ENCODE peak calls at places on chromosome 20, in ten cellular contexts. One of them, this sample, is unnamed.

GRCh38 chr20:50670126-50670862 is 21.0 kb downstream of the RIPOR3 start:
- DNase-seq in epithelial cell of esophagus: peak; percentile 97
- DNase-seq in CD8-positive, alpha-beta T cell: no peak
- DNase-seq in breast epithelium: no peak
- DNase-seq in fibroblast of pulmonary artery: no peak
- DNase-seq in psoas muscle: no peak
- DNase-seq in fibroblast of villous mesenchyme: no peak
- DNase-seq in HFF-Myc: no peak
- DNase-seq in fibroblast of lung: peak; percentile 40
- DNase-seq in cardiac fibroblast: no peak
- DNase-seq in this sample: no peak

GRCh38 chr20:6731951-6732580 is 35.4 kb upstream of the BMP2 start:
- DNase-seq in epithelial cell of esophagus: no peak
- DNase-seq in CD8-positive, alpha-beta T cell: no peak
- DNase-seq in breast epithelium: no peak
- DNase-seq in fibroblast of pulmonary artery: no peak
- DNase-seq in psoas muscle: peak; percentile 84
- DNase-seq in fibroblast of villous mesenchyme: no peak
- DNase-seq in HFF-Myc: no peak
- DNase-seq in fibroblast of lung: no peak
- DNase-seq in cardiac fibroblast: no peak
- DNase-seq in this sample: no peak

GRCh38 chr20:5991623-5992441 is 41.4 kb downstream of the MCM8 start:
- DNase-seq in epithelial cell of esophagus: no peak
- DNase-seq in CD8-positive, alpha-beta T cell: no peak
- DNase-seq in breast epithelium: no peak
- DNase-seq in fibroblast of pulmonary artery: peak; percentile 13
- DNase-seq in psoas muscle: no peak
- DNase-seq in fibroblast of villous mesenchyme: peak; percentile 79
- DNase-seq in HFF-Myc: no peak
- DNase-seq in fibroblast of lung: peak; percentile 61
- DNase-seq in cardiac fibroblast: no peak
- DNase-seq in this sample: peak; percentile 60

GRCh38 chr20:38997622-38998021 is 35.5 kb downstream of the DHX35 start:
- DNase-seq in epithelial cell of esophagus: no peak
- DNase-seq in CD8-positive, alpha-beta T cell: no peak
- DNase-seq in breast epithelium: no peak
- DNase-seq in fibroblast of pulmonary artery: no peak
- DNase-seq in psoas muscle: no peak
- DNase-seq in fibroblast of villous mesenchyme: no peak
- DNase-seq in HFF-Myc: no peak
- DNase-seq in fibroblast of lung: peak; percentile 64
- DNase-seq in cardiac fibroblast: no peak
- DNase-seq in this sample: no peak

GRCh38 chr20:61566691-61567090 is 314.6 kb downstream of the CDH4 start:
- DNase-seq in epithelial cell of esophagus: no peak
- DNase-seq in CD8-positive, alpha-beta T cell: no peak
- DNase-seq in breast epithelium: no peak
- DNase-seq in fibroblast of pulmonary artery: no peak
- DNase-seq in psoas muscle: no peak
- DNase-seq in fibroblast of villous mesenchyme: no peak
- DNase-seq in HFF-Myc: no peak
- DNase-seq in fibroblast of lung: no peak
- DNase-seq in cardiac fibroblast: no peak
- DNase-seq in this sample: no peak

GRCh38 chr20:57664924-57665588 is 44.8 kb downstream of the PMEPA1 start:
- DNase-seq in epithelial cell of esophagus: no peak
- DNase-seq in CD8-positive, alpha-beta T cell: no peak
- DNase-seq in breast epithelium: no peak
- DNase-seq in fibroblast of pulmonary artery: no peak
- DNase-seq in psoas muscle: peak; percentile 34
- DNase-seq in fibroblast of villous mesenchyme: no peak
- DNase-seq in HFF-Myc: no peak
- DNase-seq in fibroblast of lung: no peak
- DNase-seq in cardiac fibroblast: no peak
- DNase-seq in this sample: no peak

GRCh38 chr20:21527908-21528307 is 14.0 kb upstream of the NKX2-2 start:
- DNase-seq in epithelial cell of esophagus: no peak
- DNase-seq in CD8-positive, alpha-beta T cell: no peak
- DNase-seq in breast epithelium: no peak
- DNase-seq in fibroblast of pulmonary artery: no peak
- DNase-seq in psoas muscle: no peak
- DNase-seq in fibroblast of villous mesenchyme: no peak
- DNase-seq in HFF-Myc: no peak
- DNase-seq in fibroblast of lung: no peak
- DNase-seq in cardiac fibroblast: no peak
- DNase-seq in this sample: no peak

GRCh38 chr20:37452236-37452635 is 68.8 kb upstream of the NNAT start:
- DNase-seq in epithelial cell of esophagus: no peak
- DNase-seq in CD8-positive, alpha-beta T cell: no peak
- DNase-seq in breast epithelium: no peak
- DNase-seq in fibroblast of pulmonary artery: no peak
- DNase-seq in psoas muscle: no peak
- DNase-seq in fibroblast of villous mesenchyme: no peak
- DNase-seq in HFF-Myc: no peak
- DNase-seq in fibroblast of lung: no peak
- DNase-seq in cardiac fibroblast: no peak
- DNase-seq in this sample: no peak

GRCh38 chr20:33647603-33648395 is 14.3 kb upstream of the C20orf144 start:
- DNase-seq in epithelial cell of esophagus: no peak
- DNase-seq in CD8-positive, alpha-beta T cell: no peak
- DNase-seq in breast epithelium: no peak
- DNase-seq in fibroblast of pulmonary artery: peak; percentile 43
- DNase-seq in psoas muscle: no peak
- DNase-seq in fibroblast of villous mesenchyme: no peak
- DNase-seq in HFF-Myc: no peak
- DNase-seq in fibroblast of lung: peak; percentile 89
- DNase-seq in cardiac fibroblast: peak; percentile 55
- DNase-seq in this sample: peak; percentile 68

GRCh38 chr20:57977588-57977987 is 250.9 kb downstream of the ANKRD60 start:
- DNase-seq in epithelial cell of esophagus: no peak
- DNase-seq in CD8-positive, alpha-beta T cell: no peak
- DNase-seq in breast epithelium: peak; percentile 78
- DNase-seq in fibroblast of pulmonary artery: no peak
- DNase-seq in psoas muscle: no peak
- DNase-seq in fibroblast of villous mesenchyme: no peak
- DNase-seq in HFF-Myc: no peak
- DNase-seq in fibroblast of lung: no peak
- DNase-seq in cardiac fibroblast: no peak
- DNase-seq in this sample: no peak

DNA sequence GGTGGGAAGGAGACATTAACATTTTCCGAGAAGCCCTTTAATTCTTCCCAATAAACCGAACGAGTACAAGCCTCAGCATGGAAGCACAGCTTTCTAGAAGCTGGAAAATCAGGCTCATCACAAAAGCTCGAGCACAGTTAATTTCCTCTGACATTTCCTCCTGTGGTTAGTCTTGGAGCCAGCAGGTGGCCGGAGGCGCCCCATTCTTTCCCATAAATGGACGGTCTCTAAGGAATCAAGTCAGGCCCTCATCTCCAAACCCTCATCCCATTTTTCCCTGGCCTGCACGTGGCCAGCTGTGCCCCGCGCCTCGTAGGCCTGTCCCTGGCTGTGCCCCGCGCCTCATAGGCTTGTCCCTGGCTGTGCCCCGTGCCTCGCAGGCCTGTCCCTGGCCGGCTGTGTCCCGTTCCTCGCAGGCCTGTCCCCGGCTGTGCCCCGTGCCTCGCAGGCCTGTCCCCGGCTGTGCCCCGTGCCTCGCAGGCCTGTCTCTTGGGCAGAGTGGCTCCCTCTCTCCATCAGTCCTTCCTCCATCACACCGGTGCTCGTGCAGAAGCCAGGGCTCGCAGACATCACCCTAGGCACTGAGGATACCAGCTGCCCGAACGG is 19.7 kb upstream of the NTSR1 start:
- DNase-seq in epithelial cell of esophagus: peak; percentile 39
- DNase-seq in CD8-positive, alpha-beta T cell: no peak
- DNase-seq in breast epithelium: peak; percentile 43
- DNase-seq in fibroblast of pulmonary artery: no peak
- DNase-seq in psoas muscle: no peak
- DNase-seq in fibroblast of villous mesenchyme: no peak
- DNase-seq in HFF-Myc: no peak
- DNase-seq in fibroblast of lung: peak; percentile 21
- DNase-seq in cardiac fibroblast: no peak
- DNase-seq in this sample: no peak
- TF ChIP-seq CTCF in epithelial cell of esophagus: peak; percentile 35
- TF ChIP-seq CTCF in CD8-positive, alpha-beta T cell: no peak
- TF ChIP-seq CTCF in breast epithelium: peak; percentile 9
- TF ChIP-seq CTCF in fibroblast of pulmonary artery: peak; percentile 3
- TF ChIP-seq CTCF in psoas muscle: no peak
- TF ChIP-seq CTCF in fibroblast of villous mesenchyme: no peak
- TF ChIP-seq CTCF in HFF-Myc: peak; percentile 34
- TF ChIP-seq CTCF in fibroblast of lung: no peak
- TF ChIP-seq CTCF in cardiac fibroblast: no peak
- TF ChIP-seq CTCF in this sample: peak; percentile 45

GRCh38 chr20:2264118-2264517 is 31.7 kb upstream of the TGM3 start:
- DNase-seq in epithelial cell of esophagus: no peak
- DNase-seq in CD8-positive, alpha-beta T cell: no peak
- DNase-seq in breast epithelium: no peak
- DNase-seq in fibroblast of pulmonary artery: no peak
- DNase-seq in psoas muscle: no peak
- DNase-seq in fibroblast of villous mesenchyme: no peak
- DNase-seq in HFF-Myc: no peak
- DNase-seq in fibroblast of lung: no peak
- DNase-seq in cardiac fibroblast: no peak
- DNase-seq in this sample: no peak
- H3K4me3 ChIP-seq in epithelial cell of esophagus: no peak overlapping the region
- H3K4me3 ChIP-seq in CD8-positive, alpha-beta T cell: no peak overlapping the region
- H3K4me3 ChIP-seq in breast epithelium: no peak overlapping the region
- H3K4me3 ChIP-seq in fibroblast of pulmonary artery: no peak overlapping the region
- H3K4me3 ChIP-seq in psoas muscle: no peak overlapping the region
- H3K4me3 ChIP-seq in fibroblast of villous mesenchyme: no peak overlapping the region
- H3K4me3 ChIP-seq in HFF-Myc: no peak overlapping the region
- H3K4me3 ChIP-seq in fibroblast of lung: no peak overlapping the region
- H3K4me3 ChIP-seq in cardiac fibroblast: no peak overlapping the region
- H3K4me3 ChIP-seq in this sample: no peak overlapping the region

GRCh38 chr20:42844751-42845150 is 345.0 kb downstream of the PTPRT start:
- DNase-seq in epithelial cell of esophagus: no peak
- DNase-seq in CD8-positive, alpha-beta T cell: no peak
- DNase-seq in breast epithelium: no peak
- DNase-seq in fibroblast of pulmonary artery: no peak
- DNase-seq in psoas muscle: no peak
- DNase-seq in fibroblast of villous mesenchyme: no peak
- DNase-seq in HFF-Myc: no peak
- DNase-seq in fibroblast of lung: no peak
- DNase-seq in cardiac fibroblast: no peak
- DNase-seq in this sample: no peak
- TF ChIP-seq CTCF in epithelial cell of esophagus: no peak
- TF ChIP-seq CTCF in CD8-positive, alpha-beta T cell: no peak
- TF ChIP-seq CTCF in breast epithelium: no peak
- TF ChIP-seq CTCF in fibroblast of pulmonary artery: no peak
- TF ChIP-seq CTCF in psoas muscle: no peak
- TF ChIP-seq CTCF in fibroblast of villous mesenchyme: no peak
- TF ChIP-seq CTCF in HFF-Myc: no peak
- TF ChIP-seq CTCF in fibroblast of lung: no peak
- TF ChIP-seq CTCF in cardiac fibroblast: no peak
- TF ChIP-seq CTCF in this sample: no peak

GRCh38 chr20:44836596-44837120 is 26.3 kb upstream of the RIMS4 start:
- DNase-seq in epithelial cell of esophagus: peak; percentile 6
- DNase-seq in CD8-positive, alpha-beta T cell: no peak
- DNase-seq in breast epithelium: no peak
- DNase-seq in fibroblast of pulmonary artery: no peak
- DNase-seq in psoas muscle: no peak
- DNase-seq in fibroblast of villous mesenchyme: no peak
- DNase-seq in HFF-Myc: no peak
- DNase-seq in fibroblast of lung: no peak
- DNase-seq in cardiac fibroblast: no peak
- DNase-seq in this sample: no peak
- H3K4me3 ChIP-seq in epithelial cell of esophagus: no peak overlapping the region
- H3K4me3 ChIP-seq in CD8-positive, alpha-beta T cell: no peak overlapping the region
- H3K4me3 ChIP-seq in breast epithelium: no peak overlapping the region
- H3K4me3 ChIP-seq in fibroblast of pulmonary artery: no peak overlapping the region
- H3K4me3 ChIP-seq in psoas muscle: no peak overlapping the region
- H3K4me3 ChIP-seq in fibroblast of villous mesenchyme: no peak overlapping the region
- H3K4me3 ChIP-seq in HFF-Myc: no peak overlapping the region
- H3K4me3 ChIP-seq in fibroblast of lung: no peak overlapping the region
- H3K4me3 ChIP-seq in cardiac fibroblast: no peak overlapping the region
- H3K4me3 ChIP-seq in this sample: no peak overlapping the region

GRCh38 chr20:46152824-46153586 is 34.9 kb downstream of the CD40 start:
- DNase-seq in epithelial cell of esophagus: no peak
- DNase-seq in CD8-positive, alpha-beta T cell: no peak
- DNase-seq in breast epithelium: no peak
- DNase-seq in fibroblast of pulmonary artery: no peak
- DNase-seq in psoas muscle: no peak
- DNase-seq in fibroblast of villous mesenchyme: no peak
- DNase-seq in HFF-Myc: no peak
- DNase-seq in fibroblast of lung: no peak
- DNase-seq in cardiac fibroblast: no peak
- DNase-seq in this sample: no peak

GRCh38 chr20:46154796-46155195 is 36.7 kb downstream of the CD40 start:
- DNase-seq in epithelial cell of esophagus: no peak
- DNase-seq in CD8-positive, alpha-beta T cell: no peak
- DNase-seq in breast epithelium: no peak
- DNase-seq in fibroblast of pulmonary artery: no peak
- DNase-seq in psoas muscle: no peak
- DNase-seq in fibroblast of villous mesenchyme: no peak
- DNase-seq in HFF-Myc: no peak
- DNase-seq in fibroblast of lung: no peak
- DNase-seq in cardiac fibroblast: no peak
- DNase-seq in this sample: no peak

GRCh38 chr20:46150982-46151381 is 32.9 kb downstream of the CD40 start:
- DNase-seq in epithelial cell of esophagus: no peak
- DNase-seq in CD8-positive, alpha-beta T cell: no peak
- DNase-seq in breast epithelium: no peak
- DNase-seq in fibroblast of pulmonary artery: no peak
- DNase-seq in psoas muscle: no peak
- DNase-seq in fibroblast of villous mesenchyme: no peak
- DNase-seq in HFF-Myc: no peak
- DNase-seq in fibroblast of lung: no peak
- DNase-seq in cardiac fibroblast: no peak
- DNase-seq in this sample: no peak

GRCh38 chr20:46148313-46149213 is 30.4 kb downstream of the CD40 start:
- DNase-seq in epithelial cell of esophagus: peak; percentile 39
- DNase-seq in CD8-positive, alpha-beta T cell: no peak
- DNase-seq in breast epithelium: no peak
- DNase-seq in fibroblast of pulmonary artery: no peak
- DNase-seq in psoas muscle: no peak
- DNase-seq in fibroblast of villous mesenchyme: no peak
- DNase-seq in HFF-Myc: no peak
- DNase-seq in fibroblast of lung: no peak
- DNase-seq in cardiac fibroblast: no peak
- DNase-seq in this sample: no peak

GRCh38 chr20:46151936-46152335 is 33.8 kb downstream of the CD40 start:
- DNase-seq in epithelial cell of esophagus: no peak
- DNase-seq in CD8-positive, alpha-beta T cell: no peak
- DNase-seq in breast epithelium: no peak
- DNase-seq in fibroblast of pulmonary artery: no peak
- DNase-seq in psoas muscle: no peak
- DNase-seq in fibroblast of villous mesenchyme: no peak
- DNase-seq in HFF-Myc: no peak
- DNase-seq in fibroblast of lung: no peak
- DNase-seq in cardiac fibroblast: no peak
- DNase-seq in this sample: no peak
- TF ChIP-seq CTCF in epithelial cell of esophagus: peak; percentile 15
- TF ChIP-seq CTCF in CD8-positive, alpha-beta T cell: no peak
- TF ChIP-seq CTCF in breast epithelium: no peak
- TF ChIP-seq CTCF in fibroblast of pulmonary artery: peak; percentile 31
- TF ChIP-seq CTCF in psoas muscle: peak; percentile 18
- TF ChIP-seq CTCF in fibroblast of villous mesenchyme: peak; percentile 36
- TF ChIP-seq CTCF in HFF-Myc: peak; percentile 36
- TF ChIP-seq CTCF in fibroblast of lung: no peak
- TF ChIP-seq CTCF in cardiac fibroblast: peak; percentile 19
- TF ChIP-seq CTCF in this sample: peak; percentile 37

GRCh38 chr20:29427201-29428060 is 1830.0 kb upstream of the DEFB115 start:
- DNase-seq in epithelial cell of esophagus: no peak
- DNase-seq in CD8-positive, alpha-beta T cell: no peak
- DNase-seq in breast epithelium: no peak
- DNase-seq in fibroblast of pulmonary artery: no peak
- DNase-seq in psoas muscle: no peak
- DNase-seq in fibroblast of villous mesenchyme: no peak
- DNase-seq in HFF-Myc: no peak
- DNase-seq in fibroblast of lung: no peak
- DNase-seq in cardiac fibroblast: no peak
- DNase-seq in this sample: no peak
- H3K4me3 ChIP-seq in epithelial cell of esophagus: no peak overlapping the region
- H3K4me3 ChIP-seq in CD8-positive, alpha-beta T cell: no peak overlapping the region
- H3K4me3 ChIP-seq in breast epithelium: peak overlapping the region; percentile 15
- H3K4me3 ChIP-seq in fibroblast of pulmonary artery: no peak overlapping the region
- H3K4me3 ChIP-seq in psoas muscle: no peak overlapping the region
- H3K4me3 ChIP-seq in fibroblast of villous mesenchyme: no peak overlapping the region
- H3K4me3 ChIP-seq in HFF-Myc: no peak overlapping the region
- H3K4me3 ChIP-seq in fibroblast of lung: no peak overlapping the region
- H3K4me3 ChIP-seq in cardiac fibroblast: no peak overlapping the region
- H3K4me3 ChIP-seq in this sample: no peak overlapping the region

This sample was measured in AG09309.